ENCODE peak calls at places on chromosomes 2 and 18, in four cellular contexts. O is stimulated activated CD8-positive, alpha-beta memory T cell treated with anti-CD3 and anti-CD28 coated beads, Interleukin-15, amount 100 ng/mL, for 1 hour; K is AG04450; C is stimulated activated CD4-positive, alpha-beta T cell treated with anti-CD3 and anti-CD28 coated beads, Interleukin-2, amount 100 ng/mL, for 24 hours. Q is an unnamed sample.

GRCh38 chr18:79765491-79766245 is 32.1 kb upstream of the KCNG2 start:
- DNase-seq in O (no peak), K (no peak), C (no peak), Q (no peak)

GRCh38 chr18:61340148-61340547 is 6.9 kb downstream of the CDH20 start:
- DNase-seq in O (no peak), K (no peak), C (no peak), Q (no peak)

GRCh38 chr2:74957886-74958276 is 562 bp upstream of the POLE4 start:
- DNase-seq in O (no peak), K (no peak), C (no peak), Q (no peak)

GRCh38 chr18:23693849-23694248 is 4.6 kb downstream of the LAMA3 start:
- DNase-seq in O (no peak), K (no peak), C (no peak), Q (no peak)

GRCh38 chr18:9741821-9742541 is 33.9 kb downstream of the RAB31 start:
- DNase-seq in O (no peak), K (no peak), C (no peak), Q (no peak)

GRCh38 chr2:176131617-176132396 is 2.3 kb downstream of the HOXD8 start:
- DNase-seq in O (no peak), K (no peak), C (no peak), Q (no peak)

GRCh38 chr2:75497256-75497655 is 63.5 kb downstream of the EVA1A start:
- DNase-seq in O (no peak), K (no peak), C (no peak), Q (no peak)

GRCh38 chr18:28018361-28018760 is 158.6 kb downstream of the CDH2 start:
- DNase-seq in O (no peak), K (no peak), C (no peak), Q (no peak)

GRCh38 chr2:197246405-197246804 is 64.2 kb downstream of the ANKRD44 start:
- DNase-seq in O (no peak), K (no peak), C (no peak), Q (no peak)